ENCODE peak calls at places on chromosomes 12 and 14, in six cellular contexts. Q is uterus, T is adrenal gland, Y is Peyer's patch, P is astrocyte, O is A549. M is an unnamed sample.

GRCh38 chr14:75127903-75128595 is 1.2 kb upstream of the NEK9 start:
- DNase-seq in Q (no peak), O (no peak), P (no peak), T (no peak), Y (no peak), M (no peak)

GRCh38 chr12:27431185-27431584 is 15.4 kb upstream of the SMCO2 start:
- DNase-seq in Y (no peak), O (no peak), T (no peak), P (no peak), Q (no peak), M (no peak)

GRCh38 chr12:6372403-6373003 is 2.9 kb downstream of the SCNN1A start:
- DNase-seq in Y (peak), Q (peak), T (peak), P (peak), O (peak), M (no peak)

GRCh38 chr12:111937429-111937828 is 75.5 kb downstream of the TMEM116 start:
- DNase-seq in Y (no peak), T (no peak), O (no peak), Q (no peak), P (peak), M (no peak)

GRCh38 chr14:90999299-90999698 is 61.1 kb downstream of the RPS6KA5 start:
- DNase-seq in T (no peak), O (no peak), P (no peak), Q (no peak), Y (no peak), M (no peak)

GRCh38 chr14:68736519-68736918 is 56.3 kb downstream of the ZFP36L1 start:
- DNase-seq in O (no peak), Q (peak), Y (no peak), P (no peak), T (no peak), M (no peak)

GRCh38 chr12:2682301-2683282 is 112.2 kb upstream of the FKBP4 start:
- DNase-seq in T (peak), Q (peak), P (peak), Y (no peak), O (peak), M (no peak)

GRCh38 chr12:111398530-111398929 is 7.2 kb upstream of the SH2B3 start:
- DNase-seq in Y (no peak), P (no peak), T (peak), O (no peak), Q (no peak), M (peak)

GRCh38 chr12:10634427-10634826 is 21.0 kb upstream of the MAGOHB start:
- DNase-seq in T (no peak), O (no peak), P (peak), Y (no peak), Q (no peak), M (no peak)

GRCh38 chr12:88842314-88842713 is 262.0 kb upstream of the KITLG start:
- DNase-seq in Y (no peak), P (no peak), T (no peak), Q (no peak), O (no peak), M (no peak)

GRCh38 chr12:67909091-67909531 is 80.1 kb upstream of the IFNG-AS1 start:
- DNase-seq in Q (no peak), O (no peak), T (no peak), Y (no peak), P (peak), M (no peak)

GRCh38 chr12:47277972-47278448 is 198.3 kb upstream of the AMIGO2 start:
- DNase-seq in T (no peak), O (peak), Y (no peak), Q (no peak), P (peak), M (no peak)

GRCh38 chr14:90976076-90976475 is 84.4 kb downstream of the RPS6KA5 start:
- DNase-seq in O (no peak), T (no peak), P (no peak), Y (no peak), Q (no peak), M (no peak)

GRCh38 chr12:65998536-65999530 is 131.7 kb downstream of the LLPH start:
- DNase-seq in Q (no peak), T (no peak), P (peak), Y (no peak), O (no peak), M (no peak)

GRCh38 chr14:99670361-99671229 is 13.5 kb upstream of the CYP46A1 start:
- DNase-seq in O (no peak), P (peak), Q (no peak), T (no peak), Y (no peak), M (no peak)

GRCh38 chr12:91154131-91154530 is 28.5 kb downstream of the DCN start:
- DNase-seq in P (no peak), Y (no peak), Q (no peak), O (no peak), T (no peak), M (no peak)

GRCh38 chr12:22624573-22624907 is 431 bp upstream of the ETNK1 start:
- DNase-seq in P (no peak), T (no peak), Q (no peak), O (peak), Y (no peak), M (peak)

GRCh38 chr14:96917442-96917963 is 120.3 kb downstream of the VRK1 start:
- DNase-seq in Q (no peak), O (no peak), Y (no peak), T (peak), P (no peak), M (no peak)

GRCh38 chr12:90086281-90086680 is 377.6 kb upstream of the ATP2B1 start:
- DNase-seq in O (no peak), T (no peak), Y (no peak), Q (no peak), P (no peak), M (no peak)

GRCh38 chr12:19946549-19946948 is 421.8 kb upstream of the PDE3A start:
- DNase-seq in Q (no peak), P (peak), Y (no peak), T (no peak), O (peak), M (no peak)

GRCh38 chr14:102902086-102902485 is 20.4 kb upstream of the AMN start:
- DNase-seq in O (no peak), T (no peak), P (no peak), Q (no peak), Y (no peak), M (peak)

GRCh38 chr12:106417926-106418910 is 60.7 kb downstream of the POLR3B start:
- DNase-seq in P (peak), Y (no peak), Q (no peak), T (peak), O (no peak), M (no peak)

GRCh38 chr14:100348779-100349708 is 25.9 kb downstream of the SLC25A47 start:
- DNase-seq in Q (no peak), P (no peak), O (no peak), Y (peak), T (no peak), M (no peak)

GRCh38 chr14:100271247-100271939 is 32.4 kb downstream of the YY1 start:
- DNase-seq in O (no peak), Y (no peak), Q (no peak), T (peak), P (no peak), M (no peak)

GRCh38 chr12:111352300-111352993 is 16.4 kb downstream of the PHETA1 start:
- DNase-seq in Y (no peak), T (peak), Q (no peak), O (no peak), P (no peak), M (no peak)

GRCh38 chr12:92619026-92619425 is 83.8 kb upstream of the PLEKHG7 start:
- DNase-seq in Q (no peak), P (no peak), Y (no peak), O (no peak), T (no peak), M (no peak)

GRCh38 chr14:95375539-95376109 is 55.9 kb upstream of the CLMN start:
- DNase-seq in Q (no peak), T (no peak), Y (no peak), O (no peak), P (no peak), M (no peak)

GRCh38 chr12:92226036-92226661 is 80.5 kb upstream of the BTG1 start:
- DNase-seq in P (peak), T (no peak), Q (no peak), Y (no peak), O (no peak), M (no peak)

GRCh38 chr12:64723630-64724029 is 35.6 kb downstream of the GNS start:
- DNase-seq in T (no peak), P (no peak), O (no peak), Q (no peak), Y (no peak), M (no peak)

GRCh38 chr14:76786556-76786955 is 25.3 kb downstream of the VASH1 start:
- DNase-seq in P (no peak), T (no peak), Q (no peak), O (no peak), Y (no peak), M (no peak)

GRCh38 chr14:23551266-23552028 is at the start of gene ZFHX2:
- DNase-seq in T (peak), P (peak), Q (peak), O (peak), Y (peak), M (peak)

GRCh38 chr14:64536488-64537245 is 3.9 kb upstream of the HSPA2 start:
- DNase-seq in Y (no peak), P (peak), T (no peak), Q (no peak), O (no peak), M (no peak)

DNA sequence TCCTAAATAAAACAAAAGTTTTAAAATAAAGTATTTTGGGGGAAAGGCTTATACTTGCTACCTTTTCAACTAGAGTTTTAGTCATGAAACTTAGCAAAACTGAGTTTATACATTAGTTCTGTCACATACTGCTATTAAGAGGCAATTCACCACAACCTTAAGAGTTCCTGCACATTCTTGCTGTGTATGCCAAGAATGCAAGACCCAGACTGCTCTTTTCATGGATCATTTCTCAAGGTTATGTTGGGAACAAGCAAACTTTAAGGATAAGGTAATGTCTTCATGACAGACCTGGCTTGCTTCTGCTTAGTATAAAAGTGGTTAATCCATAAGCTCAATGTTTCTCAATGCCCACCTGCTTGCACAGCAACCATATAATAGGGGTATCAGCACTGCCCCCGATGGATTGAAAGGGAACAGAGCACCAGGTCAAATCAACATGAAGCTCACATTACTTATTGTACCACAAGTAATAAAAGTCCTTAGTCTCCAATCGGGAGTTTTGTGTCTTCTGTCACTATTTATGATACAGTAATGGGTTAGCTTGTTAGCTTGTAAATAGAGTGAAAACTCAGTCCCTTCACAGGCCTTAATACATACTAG is 67.6 kb downstream of the KIF21A start:
- DNase-seq in O (no peak), T (no peak), Y (no peak), P (peak), Q (no peak), M (no peak)
- TF ChIP-seq CTCF in O (no peak), T (no peak), Y (no peak), P (no peak), Q (no peak), M (no peak)

GRCh38 chr12:54016051-54016450 is 7.3 kb downstream of the HOXC8 start:
- DNase-seq in Q (no peak), O (no peak), P (no peak), Y (no peak), T (no peak), M (no peak)

GRCh38 chr12:54016478-54016964 is 7.7 kb downstream of the HOXC8 start:
- DNase-seq in P (no peak), O (peak), Q (peak), Y (peak), T (peak), M (no peak)

GRCh38 chr12:54017845-54018607 is 9.2 kb downstream of the HOXC8 start:
- DNase-seq in P (no peak), Y (peak), O (peak), T (peak), Q (peak), M (peak)

GRCh38 chr12:54018608-54018984 is 9.6 kb upstream of the HOXC6 start:
- DNase-seq in Y (peak), Q (peak), P (no peak), O (peak), T (peak), M (no peak)

GRCh38 chr12:54017027-54017788 is 8.4 kb downstream of the HOXC8 start:
- DNase-seq in T (peak), Q (no peak), O (peak), P (no peak), Y (no peak), M (no peak)
- TF ChIP-seq CTCF in T (no peak), Q (no peak), O (no peak), P (no peak), Y (no peak), M (no peak)

DNA sequence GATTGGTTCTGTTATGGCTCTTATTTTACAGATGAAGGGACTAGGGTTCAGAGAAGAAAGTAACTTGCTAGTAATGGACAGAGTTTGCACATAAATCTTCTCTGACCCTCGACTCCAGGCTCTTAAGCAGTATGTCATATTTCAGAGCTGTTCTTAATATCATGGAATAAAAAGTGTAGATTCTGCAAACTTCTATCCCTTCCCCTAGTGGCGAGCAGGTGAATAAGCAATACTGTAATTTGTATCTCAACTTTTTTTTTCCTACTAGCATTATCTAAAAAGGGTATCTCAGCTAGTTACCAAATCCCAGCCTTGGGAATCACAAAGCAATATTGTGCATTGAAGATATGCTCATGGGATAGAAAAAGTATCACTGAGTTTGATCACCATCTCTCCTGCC is 83.2 kb downstream of the ANO4 start:
- DNase-seq in Y (no peak), P (no peak), O (peak), Q (no peak), T (no peak), M (no peak)
- TF ChIP-seq CTCF in Y (no peak), P (peak), O (no peak), Q (no peak), T (peak), M (no peak)

GRCh38 chr12:70849265-70849960 is 71.1 kb downstream of the PTPRR start:
- DNase-seq in Q (no peak), O (peak), T (no peak), Y (no peak), P (peak), M (no peak)
- TF ChIP-seq CTCF in Q (no peak), O (peak), T (peak), Y (peak), P (peak), M (no peak)

GRCh38 chr14:92382677-92383076 is 59.7 kb downstream of the SLC24A4 start:
- DNase-seq in P (no peak), Y (no peak), O (peak), T (peak), Q (no peak), M (no peak)
- TF ChIP-seq CTCF in P (no peak), Y (no peak), O (peak), T (peak), Q (no peak), M (no peak)

GRCh38 chr12:102513739-102514138 is 33.4 kb upstream of the IGF1 start:
- DNase-seq in P (no peak), Q (no peak), Y (no peak), O (no peak), T (no peak), M (no peak)
- TF ChIP-seq CTCF in P (no peak), Q (no peak), Y (no peak), O (no peak), T (no peak), M (no peak)